ENCODE peak calls at places on chromosomes 4 and X, in four cellular contexts. J is LHCN-M2, R is Daoy, L is kidney glomerular epithelial cell. O is an unnamed sample.

GRCh38 chr4:186592961-186593586 is 37.7 kb upstream of the MTNR1A start:
- DNase-seq in L (no peak), J (no peak), R (no peak), O (no peak)

GRCh38 chr4:90057091-90057490 is 70.1 kb upstream of the CCSER1 start:
- DNase-seq in J (no peak), L (no peak), R (no peak), O (no peak)

GRCh38 chrX:152136312-152136711 is 2.1 kb downstream of the MAGEA10 start:
- DNase-seq in L (no peak), J (no peak), R (no peak), O (no peak)

GRCh38 chrX:45351478-45351877 is 150.8 kb upstream of the DIPK2B start:
- DNase-seq in J (peak; percentile 77), R (peak; percentile 17), L (no peak), O (no peak)

GRCh38 chrX:40097101-40097491 is 662 bp downstream of the BCOR start:
- DNase-seq in R (no peak), J (no peak), L (no peak), O (no peak)

GRCh38 chr4:60313616-60314015 is 886.5 kb upstream of the ADGRL3 start:
- DNase-seq in L (no peak), J (no peak), R (no peak), O (no peak)

GRCh38 chr4:129387666-129388065 is 291.7 kb downstream of the C4orf33 start:
- DNase-seq in R (no peak), L (no peak), J (no peak), O (no peak)

GRCh38 chr4:156197216-156197615 is 243.6 kb upstream of the CTSO start:
- DNase-seq in J (no peak), L (peak; percentile 47), R (no peak), O (no peak)

GRCh38 chr4:140049924-140050681 is 103.9 kb downstream of the MAML3 start:
- DNase-seq in L (no peak), R (peak; percentile 24), J (no peak), O (no peak)

GRCh38 chr4:163755013-163755412 is 260.5 kb downstream of the TMA16 start:
- DNase-seq in R (no peak), L (no peak), J (peak; percentile 45), O (peak; percentile 2)

GRCh38 chrX:9464435-9465371 is at the start of gene TBL1X:
- DNase-seq in J (peak; percentile 21), R (peak; percentile 44), L (no peak), O (peak; percentile 50)

O was measured in Caki2.